ENCODE peak calls at places on chromosomes 3 and 15, in seven cellular contexts. P is neural progenitor cell, G is fibroblast of lung, V is GM23248, B is mammary epithelial cell, Q is HCT116, R is SK-N-MC. S is an unnamed sample.
A peak's percentile ranks its signal among the peaks of the same experiment; 100 is the strongest.

GRCh38 chr3:66038726-66039589 is at the start of gene MAGI1:
- DNase-seq in P (peak; percentile 98), B (peak; percentile 93), R (peak; percentile 1), G (peak; percentile 96), V (peak; percentile 97), Q (peak; percentile 88), S (peak; percentile 97)

GRCh38 chr3:52317601-52318000 is 1.5 kb downstream of the DNAH1 start:
- DNase-seq in V (peak; percentile 72), G (peak; percentile 23), B (peak; percentile 33), Q (no peak), P (peak; percentile 93), R (no peak), S (peak; percentile 84)

GRCh38 chr3:101509276-101509675 is 3.7 kb downstream of the SENP7 start:
- DNase-seq in B (no peak), Q (no peak), P (no peak), R (no peak), G (no peak), V (no peak), S (no peak)

GRCh38 chr3:195425849-195426248 is 17.0 kb downstream of the ACAP2 start:
- DNase-seq in B (no peak), G (no peak), Q (no peak), P (no peak), R (no peak), V (no peak), S (no peak)

GRCh38 chr3:57080171-57080570 is 19.7 kb downstream of the SPATA12 start:
- DNase-seq in R (no peak), Q (no peak), B (no peak), V (no peak), G (no peak), P (no peak), S (no peak)

GRCh38 chr15:37072181-37072580 is 28.2 kb downstream of the MEIS2 start:
- DNase-seq in P (no peak), V (no peak), G (peak; percentile 63), R (no peak), B (no peak), Q (no peak), S (no peak)

GRCh38 chr3:16147226-16147625 is 27.3 kb upstream of the GALNT15 start:
- DNase-seq in Q (no peak), B (peak; percentile 55), P (no peak), V (peak; percentile 68), R (no peak), G (peak; percentile 65), S (no peak)

GRCh38 chr3:17074559-17074958 is 189.8 kb downstream of the PLCL2 start:
- DNase-seq in V (no peak), B (no peak), G (no peak), R (no peak), Q (no peak), P (no peak), S (no peak)

GRCh38 chr3:182690163-182690562 is 103.1 kb upstream of the ATP11B start:
- DNase-seq in Q (no peak), G (no peak), B (peak; percentile 32), P (no peak), V (peak; percentile 6), R (no peak), S (no peak)

GRCh38 chr3:158958873-158959272 is 157.0 kb downstream of the MFSD1 start:
- DNase-seq in Q (no peak), P (no peak), G (no peak), V (no peak), B (no peak), R (no peak), S (no peak)

GRCh38 chr3:190618349-190619030 is 104.6 kb downstream of the IL1RAP start:
- DNase-seq in B (no peak), G (no peak), P (no peak), V (no peak), R (no peak), Q (no peak), S (no peak)

GRCh38 chr3:186540444-186541226 is 3.5 kb downstream of the CRYGS start:
- DNase-seq in V (peak; percentile 85), B (peak; percentile 78), R (peak; percentile 59), G (peak; percentile 67), Q (peak; percentile 76), P (peak; percentile 88), S (peak; percentile 87)

GRCh38 chr3:106720510-106720909 is 656.7 kb upstream of the CCDC54 start:
- DNase-seq in B (no peak), R (no peak), Q (no peak), P (peak; percentile 8), G (no peak), V (no peak), S (no peak)

GRCh38 chr3:129560269-129560787 is 17.4 kb downstream of the H1-8 start:
- DNase-seq in P (no peak), G (peak; percentile 23), B (no peak), V (peak; percentile 68), Q (no peak), R (peak; percentile 20), S (peak; percentile 71)

GRCh38 chr15:20341901-20342605 is 199.5 kb downstream of the GOLGA6L6 start:
- DNase-seq in P (peak; percentile 45), R (no peak), G (no peak), Q (no peak), V (no peak), B (peak; percentile 42), S (peak; percentile 91)

GRCh38 chr3:53069422-53070068 is 23.7 kb upstream of the SFMBT1 start:
- DNase-seq in B (no peak), G (no peak), R (no peak), P (peak; percentile 33), V (peak; percentile 25), Q (no peak), S (no peak)

GRCh38 chr3:24370352-24370751 is 124.3 kb downstream of the THRB start:
- DNase-seq in G (no peak), V (no peak), P (no peak), R (no peak), B (no peak), Q (no peak), S (no peak)

GRCh38 chr3:17801131-17801530 is 58.7 kb upstream of the TBC1D5 start:
- DNase-seq in Q (no peak), R (no peak), V (no peak), G (no peak), P (no peak), B (no peak), S (no peak)

GRCh38 chr15:78260489-78260888 is 3.9 kb upstream of the DNAJA4 start:
- DNase-seq in R (no peak), G (no peak), V (no peak), Q (no peak), P (no peak), B (no peak), S (no peak)

GRCh38 chr15:72784233-72784876 is 797 bp upstream of the ADPGK start:
- DNase-seq in B (peak; percentile 80), R (peak; percentile 81), G (peak; percentile 78), P (peak; percentile 86), Q (peak; percentile 59), V (peak; percentile 91), S (peak; percentile 85)

GRCh38 chr3:193946945-193947344 is 189.0 kb upstream of the HES1 start:
- DNase-seq in P (no peak), G (peak; percentile 83), Q (peak; percentile 79), B (peak; percentile 94), R (no peak), V (no peak), S (no peak)

DNA sequence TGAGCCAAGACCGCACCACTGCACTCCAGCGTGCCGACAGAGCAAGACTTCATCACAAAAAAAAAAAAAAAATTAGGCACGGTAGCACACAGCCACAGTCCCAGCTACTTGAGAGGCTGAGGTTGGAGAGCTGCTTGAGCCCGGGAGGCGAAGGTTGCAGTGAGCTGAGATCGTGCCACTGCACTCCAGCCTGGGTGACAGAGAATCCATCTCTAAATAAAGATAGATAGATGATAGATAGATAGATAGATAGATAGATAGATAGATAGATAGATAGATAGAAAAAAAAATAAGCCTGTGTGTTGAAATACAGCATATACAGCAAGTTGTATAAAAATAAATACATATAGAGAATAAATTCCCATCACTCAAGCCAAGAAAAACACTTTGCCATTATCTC is 37.3 kb downstream of the PTH1R start:
- DNase-seq in R (no peak), V (no peak), B (no peak), Q (no peak), G (no peak), P (no peak), S (no peak)
- TF ChIP-seq EZH2 in R (no peak), V (no peak), B (no peak), Q (no peak), G (no peak), P (no peak), S (no peak)

DNA sequence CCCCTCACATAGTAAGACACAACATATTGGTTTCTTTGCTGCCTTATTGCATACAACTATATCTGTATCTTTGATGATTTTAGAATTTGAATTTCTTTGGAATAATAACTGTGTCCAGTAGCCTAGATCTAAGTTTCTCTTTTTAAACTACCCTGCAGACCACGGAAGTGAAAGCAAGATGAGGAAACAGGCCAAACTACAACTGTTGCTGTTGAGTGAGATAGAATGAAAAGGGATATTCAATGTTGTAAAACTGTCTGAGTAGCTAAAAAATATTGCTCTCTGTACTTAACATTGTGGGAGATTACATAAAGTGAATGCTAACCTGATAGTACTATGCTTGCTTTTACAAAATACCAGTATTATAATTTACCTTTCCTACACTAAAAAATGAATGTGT is 459.5 kb upstream of the KCNMB2 start:
- DNase-seq in V (no peak), G (no peak), R (no peak), B (no peak), Q (no peak), P (no peak), S (no peak)
- TF ChIP-seq EZH2 in V (no peak), G (no peak), R (no peak), B (no peak), Q (no peak), P (no peak), S (no peak)

DNA sequence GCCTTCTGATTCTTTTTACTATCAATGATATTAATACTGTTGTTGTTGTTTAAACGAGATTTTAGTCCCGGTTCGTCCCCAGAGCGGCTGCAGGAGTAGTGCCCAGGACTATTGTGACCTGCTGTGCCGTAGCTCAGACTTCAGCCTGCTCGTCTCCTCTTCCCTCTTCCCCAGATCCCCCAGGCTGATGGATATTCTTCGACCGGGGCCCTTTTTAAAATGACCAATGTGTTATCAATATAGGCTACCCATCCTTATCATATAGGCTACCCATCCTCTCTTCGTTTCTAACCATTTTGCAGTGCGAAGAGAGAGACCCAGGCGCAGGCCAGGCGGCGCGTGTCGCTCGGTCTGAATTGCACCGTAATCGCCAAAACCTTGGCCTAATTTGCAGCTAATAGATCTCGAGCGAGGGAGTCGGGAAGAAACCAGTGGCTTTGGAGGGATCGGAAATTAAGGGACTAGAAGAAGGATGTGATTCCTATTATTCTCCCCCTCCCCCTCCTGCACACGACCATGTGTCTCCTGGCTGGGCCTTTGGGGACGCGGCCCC is 23.0 kb downstream of the NR2F2 start:
- DNase-seq in R (no peak), B (no peak), P (peak; percentile 56), V (no peak), Q (no peak), G (no peak), S (no peak)
- TF ChIP-seq EZH2 in R (no peak), B (no peak), P (no peak), V (no peak), Q (no peak), G (no peak), S (no peak)

DNA sequence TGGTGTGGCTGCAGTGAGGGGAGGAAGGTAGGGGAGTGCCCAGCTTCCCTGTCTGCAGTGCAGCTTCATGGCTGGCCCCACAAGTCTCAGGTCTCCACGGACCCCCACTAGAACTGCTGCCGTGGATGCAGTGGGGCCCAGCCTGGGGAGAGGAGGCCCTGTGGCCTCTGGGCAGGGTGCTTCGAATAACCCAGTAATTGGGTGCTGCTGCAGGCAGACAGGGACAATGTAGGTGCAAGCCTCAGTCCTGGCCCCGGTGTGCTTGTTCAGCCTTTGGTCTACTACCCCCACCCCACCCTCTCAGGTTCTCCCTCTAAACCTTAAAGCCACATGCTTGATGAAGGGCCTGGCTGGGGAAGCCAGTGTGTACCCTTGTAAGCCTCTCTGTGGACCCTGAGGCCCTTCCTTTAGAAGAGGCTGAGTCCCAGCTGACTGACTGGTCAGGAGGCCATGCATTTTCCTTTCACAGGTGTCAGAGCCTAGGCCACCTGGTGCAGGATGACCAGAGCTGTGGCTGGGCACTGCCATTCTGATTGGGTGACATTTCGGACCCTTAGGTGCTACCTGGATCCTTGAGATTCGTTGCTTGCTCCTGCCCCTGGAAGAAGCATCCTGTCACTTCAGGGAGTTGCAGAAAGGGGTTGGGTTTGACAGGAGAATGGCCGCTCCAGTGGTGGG is 21.1 kb upstream of the EXOG start:
- DNase-seq in P (no peak), R (no peak), G (no peak), V (no peak), B (no peak), Q (no peak), S (no peak)
- TF ChIP-seq EZH2 in P (no peak), R (no peak), G (no peak), V (no peak), B (no peak), Q (no peak), S (no peak)

S was measured in hepatocyte.